ENCODE peak calls at places on chromosomes 13 and 19, in six cellular contexts. One of them, this sample, is unnamed.

GRCh38 chr13:99380402-99380801 is 73.2 kb upstream of the GPR183 start:
- DNase-seq in H1: no peak
- DNase-seq in trophoblast cell: no peak
- DNase-seq in mesenchymal stem cell: no peak
- DNase-seq in IMR-90: no peak
- DNase-seq in neuronal stem cell: no peak
- DNase-seq in this sample: no peak

GRCh38 chr19:4216832-4217231 is 12.5 kb upstream of the EBI3 start:
- DNase-seq in neuronal stem cell: no peak
- DNase-seq in H1: no peak
- DNase-seq in IMR-90: no peak
- DNase-seq in mesenchymal stem cell: no peak
- DNase-seq in trophoblast cell: no peak
- DNase-seq in this sample: no peak

GRCh38 chr19:11538232-11539036 is at the start of gene CNN1:
- DNase-seq in trophoblast cell: no peak
- DNase-seq in neuronal stem cell: no peak
- DNase-seq in IMR-90: peak
- DNase-seq in H1: peak
- DNase-seq in mesenchymal stem cell: peak
- DNase-seq in this sample: peak

GRCh38 chr19:31139871-31140505 is 209.2 kb downstream of the TSHZ3 start:
- DNase-seq in trophoblast cell: peak
- DNase-seq in H1: no peak
- DNase-seq in neuronal stem cell: no peak
- DNase-seq in mesenchymal stem cell: peak
- DNase-seq in IMR-90: peak
- DNase-seq in this sample: no peak

GRCh38 chr13:60211548-60211947 is 47.8 kb upstream of the DIAPH3 start:
- DNase-seq in neuronal stem cell: no peak
- DNase-seq in mesenchymal stem cell: no peak
- DNase-seq in IMR-90: no peak
- DNase-seq in H1: no peak
- DNase-seq in trophoblast cell: no peak
- DNase-seq in this sample: no peak

GRCh38 chr19:43798546-43799409 is 3.5 kb downstream of the LYPD5 start:
- DNase-seq in mesenchymal stem cell: no peak
- DNase-seq in IMR-90: no peak
- DNase-seq in neuronal stem cell: no peak
- DNase-seq in H1: no peak
- DNase-seq in trophoblast cell: peak
- DNase-seq in this sample: peak

GRCh38 chr19:47268028-47268427 is 6.7 kb upstream of the INAFM1 start:
- DNase-seq in mesenchymal stem cell: no peak
- DNase-seq in H1: no peak
- DNase-seq in IMR-90: no peak
- DNase-seq in trophoblast cell: no peak
- DNase-seq in neuronal stem cell: no peak
- DNase-seq in this sample: no peak

GRCh38 chr19:40414536-40415535 is 1.7 kb upstream of the PRX start:
- DNase-seq in H1: no peak
- DNase-seq in IMR-90: no peak
- DNase-seq in neuronal stem cell: no peak
- DNase-seq in mesenchymal stem cell: no peak
- DNase-seq in trophoblast cell: no peak
- DNase-seq in this sample: no peak

GRCh38 chr13:68323106-68323505 is 1093.0 kb upstream of the PCDH9 start:
- DNase-seq in mesenchymal stem cell: no peak
- DNase-seq in neuronal stem cell: no peak
- DNase-seq in trophoblast cell: no peak
- DNase-seq in IMR-90: no peak
- DNase-seq in H1: no peak
- DNase-seq in this sample: no peak

GRCh38 chr13:95559100-95559499 is 6.6 kb downstream of the CLDN10 start:
- DNase-seq in IMR-90: no peak
- DNase-seq in H1: no peak
- DNase-seq in neuronal stem cell: no peak
- DNase-seq in mesenchymal stem cell: no peak
- DNase-seq in trophoblast cell: no peak
- DNase-seq in this sample: no peak

GRCh38 chr19:6524326-6524725 is 6.5 kb upstream of the TNFSF9 start:
- DNase-seq in mesenchymal stem cell: no peak
- DNase-seq in H1: no peak
- DNase-seq in neuronal stem cell: no peak
- DNase-seq in trophoblast cell: no peak
- DNase-seq in IMR-90: no peak
- DNase-seq in this sample: no peak

GRCh38 chr19:21611659-21612402 is 106.4 kb downstream of the ZNF429 start:
- DNase-seq in IMR-90: no peak
- DNase-seq in H1: no peak
- DNase-seq in trophoblast cell: no peak
- DNase-seq in mesenchymal stem cell: no peak
- DNase-seq in neuronal stem cell: no peak
- DNase-seq in this sample: no peak

GRCh38 chr19:2014731-2015610 is 543 bp downstream of the BTBD2 start:
- DNase-seq in IMR-90: no peak
- DNase-seq in neuronal stem cell: peak
- DNase-seq in trophoblast cell: peak
- DNase-seq in mesenchymal stem cell: no peak
- DNase-seq in H1: no peak
- DNase-seq in this sample: no peak

GRCh38 chr13:46810440-46810839 is 13.5 kb upstream of the ESD start:
- DNase-seq in mesenchymal stem cell: no peak
- DNase-seq in IMR-90: no peak
- DNase-seq in neuronal stem cell: no peak
- DNase-seq in H1: no peak
- DNase-seq in trophoblast cell: no peak
- DNase-seq in this sample: no peak

GRCh38 chr13:49351871-49352270 is 92.0 kb downstream of the CAB39L start:
- DNase-seq in neuronal stem cell: no peak
- DNase-seq in trophoblast cell: peak
- DNase-seq in H1: no peak
- DNase-seq in mesenchymal stem cell: peak
- DNase-seq in IMR-90: peak
- DNase-seq in this sample: no peak

GRCh38 chr13:72652681-72653080 is 74.7 kb downstream of the MZT1 start:
- DNase-seq in H1: no peak
- DNase-seq in mesenchymal stem cell: no peak
- DNase-seq in IMR-90: no peak
- DNase-seq in trophoblast cell: no peak
- DNase-seq in neuronal stem cell: no peak
- DNase-seq in this sample: no peak

GRCh38 chr13:42777476-42777875 is 3.9 kb upstream of the FAM216B start:
- DNase-seq in neuronal stem cell: no peak
- DNase-seq in mesenchymal stem cell: no peak
- DNase-seq in trophoblast cell: no peak
- DNase-seq in H1: no peak
- DNase-seq in IMR-90: peak
- DNase-seq in this sample: no peak

GRCh38 chr19:40283414-40284250 is 1.5 kb downstream of the AKT2 start:
- DNase-seq in H1: no peak
- DNase-seq in mesenchymal stem cell: peak
- DNase-seq in IMR-90: peak
- DNase-seq in trophoblast cell: no peak
- DNase-seq in neuronal stem cell: no peak
- DNase-seq in this sample: no peak

GRCh38 chr19:40620161-40620485 is 19.0 kb downstream of the LTBP4 start:
- DNase-seq in trophoblast cell: no peak
- DNase-seq in mesenchymal stem cell: no peak
- DNase-seq in neuronal stem cell: no peak
- DNase-seq in H1: no peak
- DNase-seq in IMR-90: no peak
- DNase-seq in this sample: no peak

GRCh38 chr13:111166882-111167281 is 51.8 kb downstream of the ARHGEF7 start:
- DNase-seq in trophoblast cell: no peak
- DNase-seq in neuronal stem cell: no peak
- DNase-seq in mesenchymal stem cell: no peak
- DNase-seq in H1: no peak
- DNase-seq in IMR-90: no peak
- DNase-seq in this sample: no peak

GRCh38 chr13:80877944-80878241 is 537.0 kb upstream of the SPRY2 start:
- DNase-seq in neuronal stem cell: no peak
- DNase-seq in IMR-90: no peak
- DNase-seq in mesenchymal stem cell: no peak
- DNase-seq in trophoblast cell: no peak
- DNase-seq in H1: no peak
- DNase-seq in this sample: no peak

GRCh38 chr13:97448503-97449251 is 14.7 kb downstream of the RAP2A start:
- DNase-seq in IMR-90: no peak
- DNase-seq in neuronal stem cell: no peak
- DNase-seq in trophoblast cell: peak
- DNase-seq in H1: no peak
- DNase-seq in mesenchymal stem cell: no peak
- DNase-seq in this sample: no peak

GRCh38 chr19:4051175-4052101 is 15.3 kb downstream of the ZBTB7A start:
- DNase-seq in neuronal stem cell: no peak
- DNase-seq in trophoblast cell: peak
- DNase-seq in IMR-90: peak
- DNase-seq in mesenchymal stem cell: peak
- DNase-seq in H1: no peak
- DNase-seq in this sample: no peak

GRCh38 chr19:8601796-8602195 is 8.7 kb downstream of the ADAMTS10 start:
- DNase-seq in H1: no peak
- DNase-seq in mesenchymal stem cell: no peak
- DNase-seq in neuronal stem cell: no peak
- DNase-seq in trophoblast cell: peak
- DNase-seq in IMR-90: no peak
- DNase-seq in this sample: no peak
- H3K14ac ChIP-seq in H1: no peak
- H3K14ac ChIP-seq in mesenchymal stem cell: no peak
- H3K14ac ChIP-seq in neuronal stem cell: no peak
- H3K14ac ChIP-seq in trophoblast cell: no peak
- H3K14ac ChIP-seq in IMR-90: no peak
- H3K14ac ChIP-seq in this sample: no peak

DNA sequence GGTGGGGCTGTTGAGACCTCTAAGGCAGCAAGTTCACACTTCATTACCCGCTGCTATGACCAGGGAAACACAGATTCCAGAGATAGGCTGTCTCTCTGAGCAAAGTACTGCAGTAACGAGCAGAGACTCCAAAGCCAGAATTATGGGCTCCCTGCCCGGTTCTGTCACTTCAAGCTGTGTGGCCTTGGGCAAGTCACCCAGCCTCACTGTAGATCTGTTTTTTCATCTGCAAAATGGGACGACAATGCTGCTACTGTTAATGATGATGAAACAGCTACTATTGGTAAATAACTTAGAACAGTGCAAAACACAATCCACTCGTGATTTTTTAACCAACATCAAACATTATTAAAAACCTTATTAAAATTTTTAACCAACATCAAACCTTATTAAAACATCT is 184.0 kb downstream of the USP12 start:
- DNase-seq in IMR-90: no peak
- DNase-seq in H1: no peak
- DNase-seq in neuronal stem cell: no peak
- DNase-seq in trophoblast cell: no peak
- DNase-seq in mesenchymal stem cell: no peak
- DNase-seq in this sample: no peak
- H3K14ac ChIP-seq in IMR-90: no peak
- H3K14ac ChIP-seq in H1: no peak
- H3K14ac ChIP-seq in neuronal stem cell: no peak
- H3K14ac ChIP-seq in trophoblast cell: no peak
- H3K14ac ChIP-seq in mesenchymal stem cell: no peak
- H3K14ac ChIP-seq in this sample: no peak

GRCh38 chr13:113759525-113760137 is 605 bp downstream of the TMEM255B start:
- DNase-seq in IMR-90: peak
- DNase-seq in H1: no peak
- DNase-seq in neuronal stem cell: peak
- DNase-seq in mesenchymal stem cell: peak
- DNase-seq in trophoblast cell: no peak
- DNase-seq in this sample: no peak

GRCh38 chr13:113756441-113757097 is 2.5 kb upstream of the TMEM255B start:
- DNase-seq in mesenchymal stem cell: peak
- DNase-seq in IMR-90: peak
- DNase-seq in neuronal stem cell: no peak
- DNase-seq in trophoblast cell: peak
- DNase-seq in H1: no peak
- DNase-seq in this sample: no peak

GRCh38 chr13:113761136-113761535 is 2.1 kb downstream of the TMEM255B start:
- DNase-seq in mesenchymal stem cell: no peak
- DNase-seq in trophoblast cell: no peak
- DNase-seq in neuronal stem cell: no peak
- DNase-seq in H1: no peak
- DNase-seq in IMR-90: no peak
- DNase-seq in this sample: no peak

GRCh38 chr13:113762075-113762474 is 3.0 kb downstream of the TMEM255B start:
- DNase-seq in H1: no peak
- DNase-seq in IMR-90: no peak
- DNase-seq in neuronal stem cell: no peak
- DNase-seq in mesenchymal stem cell: no peak
- DNase-seq in trophoblast cell: peak
- DNase-seq in this sample: no peak

GRCh38 chr13:113758651-113759524 is at the start of gene TMEM255B:
- DNase-seq in neuronal stem cell: peak
- DNase-seq in IMR-90: peak
- DNase-seq in trophoblast cell: peak
- DNase-seq in mesenchymal stem cell: peak
- DNase-seq in H1: no peak
- DNase-seq in this sample: peak
- H3K14ac ChIP-seq in neuronal stem cell: peak
- H3K14ac ChIP-seq in IMR-90: peak
- H3K14ac ChIP-seq in trophoblast cell: peak
- H3K14ac ChIP-seq in mesenchymal stem cell: no peak
- H3K14ac ChIP-seq in H1: no peak
- H3K14ac ChIP-seq in this sample: no peak

GRCh38 chr13:29136341-29136740 is 316.2 kb downstream of the MTUS2 start:
- DNase-seq in mesenchymal stem cell: no peak
- DNase-seq in H1: no peak
- DNase-seq in neuronal stem cell: no peak
- DNase-seq in IMR-90: no peak
- DNase-seq in trophoblast cell: no peak
- DNase-seq in this sample: no peak

GRCh38 chr13:29137995-29138394 is 317.9 kb downstream of the MTUS2 start:
- DNase-seq in mesenchymal stem cell: no peak
- DNase-seq in neuronal stem cell: no peak
- DNase-seq in H1: no peak
- DNase-seq in IMR-90: no peak
- DNase-seq in trophoblast cell: no peak
- DNase-seq in this sample: no peak

GRCh38 chr13:29143864-29144263 is 323.7 kb downstream of the MTUS2 start:
- DNase-seq in mesenchymal stem cell: no peak
- DNase-seq in neuronal stem cell: no peak
- DNase-seq in IMR-90: no peak
- DNase-seq in H1: no peak
- DNase-seq in trophoblast cell: peak
- DNase-seq in this sample: no peak

GRCh38 chr13:29137016-29137415 is 316.9 kb downstream of the MTUS2 start:
- DNase-seq in mesenchymal stem cell: no peak
- DNase-seq in IMR-90: no peak
- DNase-seq in H1: no peak
- DNase-seq in trophoblast cell: no peak
- DNase-seq in neuronal stem cell: no peak
- DNase-seq in this sample: no peak

DNA sequence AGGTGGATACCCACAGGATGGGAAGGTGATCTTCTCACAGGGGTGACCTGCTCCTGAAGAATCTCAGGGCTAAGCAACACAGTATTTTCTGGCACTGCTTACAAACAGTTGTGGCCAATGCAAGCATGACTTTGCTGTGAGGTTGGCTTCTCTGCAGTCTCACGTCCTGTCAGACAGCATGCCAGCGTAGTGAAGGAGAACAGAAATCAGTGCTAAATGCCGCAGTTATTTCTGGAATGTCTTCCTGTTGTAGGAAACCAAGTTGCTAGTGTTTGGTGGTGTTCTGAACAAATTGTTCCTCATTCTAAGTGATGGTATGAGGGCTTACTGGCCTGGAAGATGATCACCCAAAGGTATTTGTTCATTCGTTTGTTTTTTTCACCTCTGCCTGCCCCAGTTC is 320.1 kb downstream of the MTUS2 start:
- DNase-seq in IMR-90: no peak
- DNase-seq in neuronal stem cell: no peak
- DNase-seq in H1: no peak
- DNase-seq in mesenchymal stem cell: peak
- DNase-seq in trophoblast cell: peak
- DNase-seq in this sample: no peak
- H3K14ac ChIP-seq in IMR-90: no peak
- H3K14ac ChIP-seq in neuronal stem cell: no peak
- H3K14ac ChIP-seq in H1: no peak
- H3K14ac ChIP-seq in mesenchymal stem cell: no peak
- H3K14ac ChIP-seq in trophoblast cell: no peak
- H3K14ac ChIP-seq in this sample: no peak

This sample was measured in H9.